ENCODE peak calls at places on chromosome 6, in seven cellular contexts. I is fibroblast of lung, Z is natural killer cell, P is prostate gland, G is fibroblast of mammary gland, Q is osteocyte, V is tibial nerve. A is an unnamed sample.

GRCh38 chr6:167299641-167300308 is 8.7 kb downstream of the UNC93A start:
- DNase-seq in I (no peak), Z (no peak), P (no peak), G (no peak), Q (no peak), V (no peak), A (no peak)

GRCh38 chr6:166381381-166381732 is 1.4 kb downstream of the MPC1 start:
- DNase-seq in I (no peak), Z (no peak), P (no peak), G (no peak), Q (no peak), V (no peak), A (no peak)

GRCh38 chr6:130872250-130873095 is 45.3 kb downstream of the SMLR1 start:
- DNase-seq in I (peak), Z (peak), P (peak), G (peak), Q (no peak), V (peak), A (no peak)

GRCh38 chr6:35477551-35478179 is 9.5 kb downstream of the RPL10A start:
- DNase-seq in I (no peak), Z (no peak), P (no peak), G (no peak), Q (no peak), V (no peak), A (no peak)

GRCh38 chr6:90483116-90483839 is 103.6 kb downstream of the MAP3K7 start:
- DNase-seq in I (peak), Z (no peak), P (no peak), G (peak), Q (no peak), V (no peak), A (no peak)

GRCh38 chr6:128509709-128510108 is 10.7 kb downstream of the PTPRK start:
- DNase-seq in I (no peak), Z (no peak), P (no peak), G (no peak), Q (no peak), V (no peak), A (no peak)

GRCh38 chr6:130632288-130632687 is 194.9 kb upstream of the SMLR1 start:
- DNase-seq in I (no peak), Z (no peak), P (no peak), G (no peak), Q (no peak), V (no peak), A (no peak)

GRCh38 chr6:10759884-10760329 is 12.3 kb downstream of the TMEM14B start:
- DNase-seq in I (peak), Z (no peak), P (no peak), G (peak), Q (no peak), V (no peak), A (no peak)

GRCh38 chr6:156719395-156719719 is 57.8 kb upstream of the ARID1B start:
- DNase-seq in I (no peak), Z (no peak), P (no peak), G (no peak), Q (no peak), V (no peak), A (no peak)

GRCh38 chr6:108133594-108134179 is 32.1 kb upstream of the NR2E1 start:
- DNase-seq in I (peak), Z (no peak), P (peak), G (peak), Q (peak), V (no peak), A (peak)

GRCh38 chr6:5094327-5094726 is 9.2 kb downstream of the PPP1R3G start:
- DNase-seq in I (peak), Z (no peak), P (no peak), G (peak), Q (no peak), V (no peak), A (no peak)

GRCh38 chr6:593139-593906 is 63.6 kb downstream of the HUS1B start:
- DNase-seq in I (peak), Z (peak), P (peak), G (peak), Q (no peak), V (peak), A (no peak)

GRCh38 chr6:167932468-167933276 is 64.8 kb upstream of the KIF25 start:
- DNase-seq in I (no peak), Z (no peak), P (no peak), G (peak), Q (no peak), V (no peak), A (no peak)

GRCh38 chr6:11384531-11385309 is 152.3 kb upstream of the NEDD9 start:
- DNase-seq in I (no peak), Z (no peak), P (no peak), G (peak), Q (no peak), V (no peak), A (no peak)

GRCh38 chr6:167659016-167659415 is 167.7 kb upstream of the AFDN start:
- DNase-seq in I (no peak), Z (no peak), P (no peak), G (no peak), Q (no peak), V (no peak), A (no peak)

GRCh38 chr6:130434174-130434873 is 68.5 kb downstream of the TMEM200A start:
- DNase-seq in I (peak), Z (no peak), P (no peak), G (peak), Q (no peak), V (no peak), A (no peak)

GRCh38 chr6:89895273-89895874 is 1.1 kb downstream of the GJA10 start:
- DNase-seq in I (peak), Z (no peak), P (no peak), G (peak), Q (no peak), V (no peak), A (no peak)

GRCh38 chr6:20511858-20512257 is 22.4 kb upstream of the CDKAL1 start:
- DNase-seq in I (no peak), Z (no peak), P (no peak), G (no peak), Q (no peak), V (no peak), A (no peak)

GRCh38 chr6:114762145-114762544 is 419.3 kb upstream of the HS3ST5 start:
- DNase-seq in I (no peak), Z (no peak), P (no peak), G (no peak), Q (no peak), V (no peak), A (no peak)

GRCh38 chr6:44730771-44731391 is 343.4 kb downstream of the CDC5L start:
- DNase-seq in I (peak), Z (no peak), P (peak), G (no peak), Q (peak), V (no peak), A (no peak)

GRCh38 chr6:88599561-88599960 is 363.9 kb downstream of the RNGTT start:
- DNase-seq in I (no peak), Z (no peak), P (no peak), G (no peak), Q (no peak), V (no peak), A (no peak)

GRCh38 chr6:49713346-49713745 is at the start of gene CRISP2:
- DNase-seq in I (no peak), Z (no peak), P (no peak), G (no peak), Q (no peak), V (no peak), A (no peak)

GRCh38 chr6:157946865-157947532 is 34.7 kb upstream of the SYNJ2 start:
- DNase-seq in I (peak), Z (no peak), P (no peak), G (peak), Q (no peak), V (no peak), A (no peak)
- TF ChIP-seq CTCF in I (peak), Z (peak), P (peak), G (peak), Q (peak), V (peak), A (peak)

GRCh38 chr6:74899416-74899815 is 306.4 kb downstream of the COL12A1 start:
- DNase-seq in I (peak), Z (no peak), P (no peak), G (peak), Q (no peak), V (no peak), A (no peak)
- TF ChIP-seq CTCF in I (no peak), Z (no peak), P (no peak), G (peak), Q (no peak), V (no peak), A (no peak)

DNA sequence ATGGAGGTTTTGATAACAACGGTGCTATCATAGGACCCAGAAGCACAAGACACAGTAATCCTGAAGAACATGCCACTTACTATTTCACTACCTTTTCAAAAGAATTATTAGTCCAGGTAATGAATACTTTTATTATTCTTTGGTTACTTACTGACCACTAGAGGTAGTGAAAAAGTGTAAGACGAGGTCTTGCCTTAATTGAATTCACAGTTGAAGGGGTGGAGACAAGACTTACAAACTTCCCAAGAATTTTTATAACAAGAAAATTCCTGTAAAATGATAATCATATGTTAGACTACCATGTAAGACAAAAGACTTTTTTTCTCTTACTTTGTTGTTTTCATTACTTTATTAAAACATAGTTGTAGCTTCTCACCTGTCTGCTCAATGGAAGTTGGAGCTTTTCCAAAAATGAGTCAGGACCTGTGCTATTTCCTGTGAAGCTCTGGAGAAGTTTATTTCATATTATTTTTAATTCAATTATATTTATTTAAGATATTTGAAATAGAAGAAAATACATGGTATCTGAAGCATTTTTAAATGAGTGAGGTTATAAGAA is 52.4 kb downstream of the DOP1A start:
- DNase-seq in I (no peak), Z (no peak), P (no peak), G (no peak), Q (no peak), V (no peak), A (no peak)
- TF ChIP-seq CTCF in I (no peak), Z (no peak), P (no peak), G (no peak), Q (no peak), V (no peak), A (no peak)

GRCh38 chr6:138278326-138278725 is 60.0 kb upstream of the PBOV1 start:
- DNase-seq in I (no peak), Z (no peak), P (peak), G (peak), Q (peak), V (no peak), A (no peak)
- TF ChIP-seq CTCF in I (peak), Z (no peak), P (peak), G (peak), Q (no peak), V (no peak), A (peak)

GRCh38 chr6:149264629-149265028 is 52.9 kb upstream of the TAB2 start:
- DNase-seq in I (no peak), Z (no peak), P (no peak), G (no peak), Q (no peak), V (no peak), A (no peak)

GRCh38 chr6:149265945-149266344 is 51.6 kb upstream of the TAB2 start:
- DNase-seq in I (no peak), Z (no peak), P (no peak), G (no peak), Q (no peak), V (no peak), A (no peak)

GRCh38 chr6:149268146-149268545 is 49.4 kb upstream of the TAB2 start:
- DNase-seq in I (no peak), Z (no peak), P (no peak), G (no peak), Q (no peak), V (no peak), A (no peak)

GRCh38 chr6:149267513-149268043 is 49.9 kb upstream of the TAB2 start:
- DNase-seq in I (no peak), Z (no peak), P (no peak), G (no peak), Q (no peak), V (no peak), A (no peak)

GRCh38 chr6:149266659-149267058 is 50.9 kb upstream of the TAB2 start:
- DNase-seq in I (no peak), Z (no peak), P (no peak), G (no peak), Q (no peak), V (no peak), A (no peak)
- TF ChIP-seq CTCF in I (no peak), Z (no peak), P (no peak), G (no peak), Q (no peak), V (no peak), A (no peak)

DNA sequence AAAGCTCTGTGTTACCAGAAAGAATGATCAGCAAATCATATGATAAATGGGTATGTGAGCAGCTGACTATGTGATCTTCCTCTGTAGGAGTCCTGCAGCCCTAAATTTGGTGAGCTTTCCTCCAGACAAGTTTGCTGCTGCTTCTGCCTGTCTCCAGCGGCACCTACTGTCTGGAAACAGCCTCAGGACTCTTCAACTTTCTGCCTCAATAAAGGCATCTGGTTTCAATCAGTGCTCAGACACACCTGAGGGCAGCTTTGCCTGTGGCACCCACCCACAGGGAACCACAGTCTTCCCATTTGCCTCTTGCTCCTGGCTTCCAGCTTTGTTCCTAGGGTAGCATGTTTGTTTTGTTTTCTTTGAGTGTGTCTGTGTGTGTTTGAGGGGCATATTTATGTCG is 727.9 kb upstream of the MAN1A1 start:
- DNase-seq in I (peak), Z (no peak), P (no peak), G (peak), Q (no peak), V (no peak), A (no peak)
- TF ChIP-seq CTCF in I (no peak), Z (no peak), P (no peak), G (peak), Q (no peak), V (no peak), A (peak)

GRCh38 chr6:6323352-6323751 is 2.9 kb upstream of the F13A1 start:
- DNase-seq in I (no peak), Z (no peak), P (no peak), G (no peak), Q (no peak), V (no peak), A (no peak)
- TF ChIP-seq CTCF in I (no peak), Z (no peak), P (no peak), G (no peak), Q (no peak), V (no peak), A (no peak)

GRCh38 chr6:142867355-142867801 is 77.6 kb downstream of the HIVEP2 start:
- DNase-seq in I (peak), Z (no peak), P (no peak), G (peak), Q (no peak), V (no peak), A (no peak)
- TF ChIP-seq CTCF in I (no peak), Z (no peak), P (no peak), G (no peak), Q (no peak), V (no peak), A (no peak)